ENCODE peak calls at places on chromosome 22, in nine cellular contexts. N is mucosa of descending colon, A is pancreas, Z is HCT116, P is right lobe of liver, F is heart right ventricle, T is Panc1, U is heart left ventricle, Q is lower lobe of right lung. Y is an unnamed sample.

GRCh38 chr22:16608931-16609330 is 16.3 kb upstream of the CCT8L2 start:
- ATAC-seq in Z (no peak), U (peak), Q (no peak), T (no peak), F (no peak), A (no peak), P (no peak), N (no peak), Y (no peak)

GRCh38 chr22:37529652-37530345 is 10.6 kb upstream of the CARD10 start:
- ATAC-seq in N (peak), F (no peak), A (peak), Z (no peak), U (no peak), T (no peak), Q (no peak), P (no peak), Y (no peak)

GRCh38 chr22:19969141-19969928 is 27.7 kb upstream of the TXNRD2 start:
- ATAC-seq in P (no peak), N (no peak), A (no peak), Q (no peak), F (no peak), U (no peak), T (no peak), Z (no peak), Y (no peak)

GRCh38 chr22:40216041-40216756 is 38.5 kb downstream of the TNRC6B start:
- ATAC-seq in Z (no peak), Q (no peak), T (no peak), U (peak), N (peak), A (no peak), F (no peak), P (peak), Y (no peak)

GRCh38 chr22:33789690-33790253 is 130.5 kb downstream of the LARGE1 start:
- ATAC-seq in P (no peak), Z (no peak), F (no peak), Q (no peak), A (no peak), T (no peak), U (no peak), N (no peak), Y (no peak)

GRCh38 chr22:29259253-29259899 is 8.4 kb downstream of the RHBDD3 start:
- ATAC-seq in Z (peak), F (no peak), A (no peak), T (peak), N (no peak), U (no peak), Q (no peak), P (no peak), Y (no peak)

GRCh38 chr22:38879102-38879729 is 7.2 kb upstream of the CBX6 start:
- ATAC-seq in U (no peak), N (no peak), T (no peak), Z (no peak), A (no peak), F (no peak), Q (no peak), P (no peak), Y (no peak)

GRCh38 chr22:40088818-40089217 is 88.9 kb upstream of the TNRC6B start:
- ATAC-seq in Q (no peak), U (no peak), F (no peak), P (no peak), A (no peak), Z (no peak), T (no peak), N (no peak), Y (no peak)

GRCh38 chr22:50281957-50282356 is 11.8 kb upstream of the MAPK11 start:
- ATAC-seq in F (peak), T (no peak), N (no peak), Z (peak), Q (peak), U (peak), A (peak), P (no peak), Y (no peak)

GRCh38 chr22:42623301-42623751 is 8.6 kb upstream of the POLDIP3 start:
- ATAC-seq in T (no peak), F (no peak), Q (no peak), A (no peak), P (peak), N (peak), U (no peak), Z (no peak), Y (no peak)

GRCh38 chr22:39663751-39664150 is 93.2 kb downstream of the CACNA1I start:
- ATAC-seq in Q (no peak), U (no peak), F (no peak), Z (no peak), P (peak), N (peak), A (no peak), T (peak), Y (no peak)

GRCh38 chr22:44550666-44551491 is 52.8 kb upstream of the RTL6 start:
- ATAC-seq in F (peak), U (peak), T (peak), N (peak), A (peak), Q (peak), Z (no peak), P (peak), Y (peak)

GRCh38 chr22:17258015-17258827 is 39.0 kb upstream of the ADA2 start:
- ATAC-seq in A (peak), Z (peak), U (peak), F (peak), T (no peak), P (peak), Q (peak), N (peak), Y (peak)

GRCh38 chr22:45317551-45318167 is 7.9 kb downstream of the FAM118A start:
- ATAC-seq in U (peak), F (peak), N (peak), Q (peak), P (peak), T (peak), A (peak), Z (peak), Y (peak)

GRCh38 chr22:45212306-45212709 is 28.4 kb downstream of the KIAA0930 start:
- ATAC-seq in P (peak), T (peak), A (peak), U (peak), Z (no peak), F (peak), N (peak), Q (peak), Y (peak)

GRCh38 chr22:39332441-39333064 is 13.1 kb upstream of the RPL3 start:
- ATAC-seq in N (peak), Q (no peak), F (no peak), T (no peak), Z (no peak), A (peak), P (peak), U (peak), Y (no peak)

GRCh38 chr22:41603873-41604332 is 14.3 kb upstream of the PMM1 start:
- ATAC-seq in N (peak), A (no peak), Z (no peak), U (no peak), P (no peak), T (no peak), Q (no peak), F (no peak), Y (no peak)

GRCh38 chr22:38034278-38034882 is 22.8 kb upstream of the PICK1 start:
- ATAC-seq in P (peak), A (peak), Z (peak), F (peak), U (peak), Q (peak), N (peak), T (peak), Y (peak)

GRCh38 chr22:46469701-46470100 is 67.7 kb downstream of the CELSR1 start:
- ATAC-seq in N (no peak), T (no peak), F (no peak), A (no peak), Q (peak), P (no peak), Z (no peak), U (no peak), Y (no peak)

GRCh38 chr22:38925571-38926041 is 31.8 kb upstream of the APOBEC3A start:
- ATAC-seq in N (no peak), Q (no peak), F (no peak), U (no peak), T (no peak), Z (no peak), A (no peak), P (no peak), Y (no peak)

GRCh38 chr22:25928038-25928437 is 186.1 kb downstream of the MYO18B start:
- ATAC-seq in F (no peak), T (no peak), A (no peak), P (no peak), Z (no peak), Q (no peak), N (no peak), U (no peak), Y (no peak)

GRCh38 chr22:43205748-43206514 is 19.0 kb upstream of the TTLL12 start:
- ATAC-seq in Z (no peak), Q (no peak), A (no peak), P (no peak), U (no peak), T (no peak), N (no peak), F (no peak), Y (no peak)

GRCh38 chr22:38946771-38947170 is 10.6 kb upstream of the APOBEC3A start:
- ATAC-seq in T (no peak), Z (no peak), Q (no peak), A (no peak), N (no peak), U (no peak), F (no peak), P (no peak), Y (no peak)

GRCh38 chr22:42959472-42960145 is 55.3 kb downstream of the PACSIN2 start:
- ATAC-seq in T (peak), P (peak), Z (peak), N (peak), U (peak), A (peak), F (peak), Q (peak), Y (peak)

GRCh38 chr22:30186048-30186447 is 60.5 kb downstream of the LIF start:
- ATAC-seq in U (no peak), Z (no peak), N (no peak), Q (no peak), T (no peak), A (peak), P (no peak), F (no peak), Y (no peak)

DNA sequence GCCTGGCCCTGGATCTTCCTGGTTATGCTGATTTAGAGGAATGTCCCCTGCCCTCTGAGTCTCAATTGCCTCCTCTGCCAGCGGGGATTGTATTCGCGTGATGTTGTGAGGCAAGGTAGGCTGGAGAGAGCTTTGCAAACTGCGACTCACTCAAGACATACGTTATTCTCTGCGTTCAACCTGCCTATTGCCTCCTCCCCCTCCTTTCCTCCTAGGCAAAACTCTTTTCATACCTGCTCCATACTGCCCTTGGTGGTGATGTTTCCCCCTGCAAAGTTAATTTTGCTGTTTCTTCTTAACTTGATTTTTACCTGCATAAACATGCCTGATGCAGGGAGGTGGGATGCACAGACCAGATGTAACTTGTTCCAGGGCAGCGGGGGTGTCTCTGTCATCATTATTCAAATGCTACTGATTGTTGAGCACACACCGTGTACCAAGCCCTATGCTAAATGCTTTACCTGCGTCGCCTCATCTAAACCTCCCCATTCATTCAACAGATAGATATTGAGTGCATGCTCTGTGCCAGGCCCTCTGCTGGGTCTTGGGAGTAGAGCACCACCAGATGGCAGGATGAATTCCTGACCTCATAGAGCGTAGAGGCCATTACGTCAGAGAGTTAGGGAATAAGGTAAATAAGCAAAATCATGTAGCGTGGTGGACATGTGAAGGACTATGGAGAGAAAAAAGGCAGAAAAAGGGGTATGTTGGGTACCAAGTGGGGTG is 29.0 kb downstream of the SGSM1 start:
- ATAC-seq in Z (peak), U (peak), P (peak), A (peak), N (peak), Q (no peak), T (peak), F (no peak), Y (peak)
- TF ChIP-seq CTCF in Z (peak), U (peak), P (peak), A (peak), N (no peak), Q (no peak), T (peak), F (peak), Y (no peak)

GRCh38 chr22:49010901-49011300 is 816.8 kb downstream of the BRD1 start:
- ATAC-seq in Z (no peak), A (no peak), F (no peak), Q (no peak), U (no peak), T (no peak), N (no peak), P (no peak), Y (no peak)

GRCh38 chr22:49010086-49010863 is 817.4 kb downstream of the BRD1 start:
- ATAC-seq in Z (no peak), N (no peak), F (no peak), P (no peak), Q (no peak), U (no peak), T (no peak), A (no peak), Y (no peak)

GRCh38 chr22:49007013-49007653 is 820.5 kb downstream of the BRD1 start:
- ATAC-seq in Q (peak), Z (no peak), U (no peak), T (no peak), P (no peak), N (no peak), A (no peak), F (no peak), Y (no peak)

GRCh38 chr22:49009359-49010063 is 818.2 kb downstream of the BRD1 start:
- ATAC-seq in P (no peak), Q (no peak), U (no peak), Z (no peak), T (no peak), F (no peak), N (no peak), A (no peak), Y (no peak)

GRCh38 chr22:49008682-49009235 is 818.9 kb downstream of the BRD1 start:
- ATAC-seq in Z (no peak), U (no peak), Q (no peak), F (no peak), P (no peak), T (no peak), N (no peak), A (no peak), Y (no peak)
- TF ChIP-seq CTCF in Z (no peak), U (no peak), Q (no peak), F (no peak), P (no peak), T (no peak), N (no peak), A (no peak), Y (no peak)

GRCh38 chr22:32776800-32777199 is 24.7 kb upstream of the TIMP3 start:
- ATAC-seq in Q (no peak), F (no peak), A (peak), T (no peak), P (no peak), U (no peak), Z (no peak), N (no peak), Y (no peak)

GRCh38 chr22:32777997-32778396 is 23.5 kb upstream of the TIMP3 start:
- ATAC-seq in T (no peak), P (no peak), F (no peak), N (no peak), Z (no peak), Q (no peak), A (no peak), U (no peak), Y (no peak)

GRCh38 chr22:32771761-32772160 is 29.7 kb upstream of the TIMP3 start:
- ATAC-seq in A (no peak), Q (no peak), N (no peak), Z (no peak), F (peak), U (no peak), P (no peak), T (no peak), Y (no peak)

GRCh38 chr22:32776397-32776796 is 25.1 kb upstream of the TIMP3 start:
- ATAC-seq in Q (no peak), P (no peak), U (no peak), F (no peak), N (no peak), Z (peak), T (no peak), A (no peak), Y (no peak)

GRCh38 chr22:32775957-32776356 is 25.5 kb upstream of the TIMP3 start:
- ATAC-seq in Q (no peak), N (peak), F (no peak), T (no peak), Z (peak), A (no peak), U (no peak), P (peak), Y (no peak)
- TF ChIP-seq CTCF in Q (peak), N (no peak), F (peak), T (peak), Z (peak), A (no peak), U (peak), P (peak), Y (peak)

GRCh38 chr22:22380098-22381030 is 128.2 kb downstream of the ZNF280B start:
- ATAC-seq in Q (peak), F (no peak), Z (peak), T (peak), N (peak), U (no peak), P (peak), A (no peak), Y (no peak)
- TF ChIP-seq CTCF in Q (no peak), F (no peak), Z (peak), T (peak), N (no peak), U (no peak), P (peak), A (no peak), Y (no peak)

GRCh38 chr22:32413715-32414114 is 1.7 kb upstream of the RTCB start:
- ATAC-seq in U (no peak), T (no peak), Q (no peak), F (no peak), N (no peak), Z (peak), P (peak), A (no peak), Y (no peak)
- TF ChIP-seq CTCF in U (no peak), T (peak), Q (peak), F (no peak), N (no peak), Z (peak), P (peak), A (no peak), Y (no peak)

DNA sequence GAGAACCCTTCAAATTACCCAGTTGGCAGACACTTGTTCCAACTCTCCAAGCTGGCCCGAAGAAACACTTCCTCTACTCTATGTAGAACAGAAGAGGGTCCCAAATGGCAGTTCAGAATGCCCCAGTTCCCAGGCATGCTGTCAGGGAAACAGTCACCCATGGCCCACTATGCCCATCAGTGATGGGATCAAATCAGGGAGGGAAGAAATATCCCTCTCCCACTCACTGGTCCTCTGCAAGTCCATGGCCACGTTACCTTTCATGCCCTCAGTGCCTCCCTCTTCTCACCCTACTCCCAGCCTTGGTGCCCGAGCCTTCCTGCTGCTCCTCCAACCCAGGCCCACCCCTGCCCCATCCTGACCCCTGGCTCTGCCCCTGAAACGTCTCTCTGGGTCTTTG is 16.6 kb downstream of the APOL3 start:
- ATAC-seq in P (no peak), U (no peak), Z (no peak), Q (no peak), F (no peak), A (no peak), N (no peak), T (no peak), Y (no peak)
- TF ChIP-seq CTCF in P (no peak), U (no peak), Z (no peak), Q (no peak), F (no peak), A (no peak), N (no peak), T (no peak), Y (no peak)

GRCh38 chr22:31474743-31475142 is 14.9 kb downstream of the EIF4ENIF1 start:
- ATAC-seq in A (no peak), P (no peak), Z (no peak), T (no peak), U (no peak), F (no peak), Q (no peak), N (no peak), Y (no peak)
- TF ChIP-seq CTCF in A (no peak), P (no peak), Z (no peak), T (no peak), U (no peak), F (no peak), Q (no peak), N (no peak), Y (no peak)

GRCh38 chr22:27032121-27032761 is 374.9 kb downstream of the MIAT start:
- ATAC-seq in T (no peak), P (no peak), F (peak), U (peak), Z (peak), Q (no peak), N (no peak), A (peak), Y (peak)
- TF ChIP-seq CTCF in T (peak), P (no peak), F (no peak), U (peak), Z (peak), Q (no peak), N (no peak), A (no peak), Y (no peak)